ENCODE peak calls at places on chromosome 9, in four cellular contexts. Z is skeletal muscle cell, H is coronary artery, G is Daoy. C is an unnamed sample.

GRCh38 chr9:77848428-77848827 is 183.2 kb downstream of the GNAQ start:
- DNase-seq in Z (no peak), H (no peak), G (no peak), C (no peak)

GRCh38 chr9:69391946-69392345 is 66.9 kb downstream of the ENTREP1 start:
- DNase-seq in Z (no peak), H (no peak), G (no peak), C (no peak)

GRCh38 chr9:88230612-88231011 is 92.3 kb upstream of the SPATA31C2 start:
- DNase-seq in Z (no peak), H (no peak), G (no peak), C (no peak)

GRCh38 chr9:73081979-73082657 is 69.5 kb upstream of the ANXA1 start:
- DNase-seq in Z (peak), H (no peak), G (peak), C (no peak)

GRCh38 chr9:136620441-136621018 is 42.2 kb upstream of the EGFL7 start:
- DNase-seq in Z (no peak), H (no peak), G (no peak), C (no peak)

GRCh38 chr9:129815278-129815677 is 8.7 kb downstream of the TOR1A start:
- DNase-seq in Z (no peak), H (no peak), G (no peak), C (no peak)

GRCh38 chr9:129322022-129322621 is 144.1 kb upstream of the IER5L start:
- DNase-seq in Z (no peak), H (peak), G (no peak), C (no peak)

GRCh38 chr9:87336914-87337333 is 160.7 kb upstream of the DAPK1 start:
- DNase-seq in Z (peak), H (no peak), G (peak), C (no peak)

GRCh38 chr9:107833295-107833694 is 343.7 kb upstream of the KLF4 start:
- DNase-seq in Z (peak), H (no peak), G (no peak), C (no peak)